ENCODE peak calls at places on chromosomes 2 and 18, in six cellular contexts. C is GM10248; A is hippocampal formation; O is CD8-positive, alpha-beta memory T cell; Y is NCI-H510A treated with DMSO at 0.1 percent for 48 hours; B is hypothalamus. G is an unnamed sample.

GRCh38 chr2:240731327-240731626 is 39.6 kb downstream of the AQP12A start:
- DNase-seq in C (no peak), A (no peak), O (no peak), Y (no peak), B (no peak), G (no peak)

GRCh38 chr2:54360055-54360792 is 95.9 kb upstream of the SPTBN1 start:
- DNase-seq in C (no peak), A (peak), O (no peak), Y (no peak), B (no peak), G (no peak)

GRCh38 chr2:120245520-120245835 is 7.2 kb upstream of the RALB start:
- DNase-seq in C (no peak), A (no peak), O (no peak), Y (peak), B (no peak), G (peak)

GRCh38 chr2:40642261-40642660 is 190.4 kb upstream of the SLC8A1 start:
- DNase-seq in C (no peak), A (no peak), O (no peak), Y (no peak), B (no peak), G (no peak)

GRCh38 chr2:178863856-178864620 is 56.8 kb upstream of the TTN start:
- DNase-seq in C (no peak), A (no peak), O (no peak), Y (no peak), B (no peak), G (no peak)

GRCh38 chr2:2922156-2922555 is 455.5 kb downstream of the EIPR1 start:
- DNase-seq in C (no peak), A (no peak), O (no peak), Y (no peak), B (no peak), G (no peak)

GRCh38 chr2:59939173-59939572 is 614.3 kb downstream of the BCL11A start:
- DNase-seq in C (no peak), A (no peak), O (no peak), Y (no peak), B (no peak), G (no peak)

GRCh38 chr2:53670351-53670750 is 97.3 kb upstream of the CHAC2 start:
- DNase-seq in C (no peak), A (no peak), O (no peak), Y (no peak), B (no peak), G (no peak)

GRCh38 chr2:197088694-197089093 is 162.2 kb upstream of the PGAP1 start:
- DNase-seq in C (no peak), A (no peak), O (no peak), Y (no peak), B (no peak), G (peak)

GRCh38 chr2:19800796-19801195 is 101.0 kb downstream of the TTC32 start:
- DNase-seq in C (no peak), A (no peak), O (no peak), Y (no peak), B (no peak), G (no peak)

GRCh38 chr2:10407841-10408648 is 40.1 kb downstream of the ODC1 start:
- DNase-seq in C (peak), A (no peak), O (peak), Y (peak), B (no peak), G (no peak)

GRCh38 chr18:3246636-3247242 is 862 bp upstream of the MYL12A start:
- DNase-seq in C (no peak), A (peak), O (no peak), Y (no peak), B (no peak), G (no peak)

GRCh38 chr2:133919285-133919684 is 334.6 kb upstream of the MGAT5 start:
- DNase-seq in C (no peak), A (no peak), O (no peak), Y (no peak), B (no peak), G (no peak)

GRCh38 chr2:236607471-236608307 is 38.1 kb downstream of the ACKR3 start:
- DNase-seq in C (no peak), A (no peak), O (no peak), Y (peak), B (no peak), G (no peak)

GRCh38 chr2:208031608-208032019 is 6.3 kb upstream of the PLEKHM3 start:
- DNase-seq in C (no peak), A (no peak), O (no peak), Y (no peak), B (no peak), G (no peak)

GRCh38 chr18:37258131-37258530 is 307.5 kb downstream of the CELF4 start:
- DNase-seq in C (no peak), A (no peak), O (no peak), Y (no peak), B (no peak), G (no peak)

GRCh38 chr18:79953921-79954651 is 2.6 kb upstream of the SLC66A2 start:
- DNase-seq in C (no peak), A (no peak), O (no peak), Y (no peak), B (no peak), G (no peak)

GRCh38 chr2:120703330-120703994 is 32.2 kb upstream of the GLI2 start:
- DNase-seq in C (no peak), A (no peak), O (peak), Y (no peak), B (no peak), G (no peak)

GRCh38 chr18:10020176-10020575 is 106.4 kb downstream of the VAPA start:
- DNase-seq in C (no peak), A (no peak), O (no peak), Y (peak), B (no peak), G (no peak)

G was measured in HAP-1.